ENCODE peak calls at places on chromosomes 12 and 14, in five cellular contexts. One of them, this sample, is unnamed. For H3K4me1, the result is how much of the 10 kb centered on the place peaks cover.

GRCh38 chr14:85233756-85234545 is 296.0 kb upstream of the FLRT2 start:
- DNase-seq in RWPE2: peak
- DNase-seq in uterus: no peak
- DNase-seq in tibial artery: no peak
- DNase-seq in upper lobe of right lung: no peak
- DNase-seq in this sample: no peak

GRCh38 chr12:122981036-122981471 is 573 bp downstream of the ARL6IP4 start:
- DNase-seq in tibial artery: no peak
- DNase-seq in RWPE2: peak
- DNase-seq in upper lobe of right lung: no peak
- DNase-seq in uterus: no peak
- DNase-seq in this sample: no peak

GRCh38 chr12:97575792-97576191 is 113.2 kb downstream of the RMST start:
- DNase-seq in tibial artery: no peak
- DNase-seq in uterus: no peak
- DNase-seq in upper lobe of right lung: no peak
- DNase-seq in RWPE2: no peak
- DNase-seq in this sample: no peak

GRCh38 chr14:72634910-72635647 is 258.8 kb downstream of the DPF3 start:
- DNase-seq in tibial artery: no peak
- DNase-seq in RWPE2: no peak
- DNase-seq in upper lobe of right lung: no peak
- DNase-seq in uterus: no peak
- DNase-seq in this sample: no peak

GRCh38 chr12:26863515-26863914 is 30.5 kb upstream of the ITPR2 start:
- DNase-seq in uterus: no peak
- DNase-seq in upper lobe of right lung: no peak
- DNase-seq in RWPE2: no peak
- DNase-seq in tibial artery: no peak
- DNase-seq in this sample: no peak

GRCh38 chr12:59927041-59927440 is 331.2 kb downstream of the SLC16A7 start:
- DNase-seq in RWPE2: no peak
- DNase-seq in tibial artery: no peak
- DNase-seq in uterus: no peak
- DNase-seq in upper lobe of right lung: no peak
- DNase-seq in this sample: no peak

GRCh38 chr14:43938588-43939281 is 568.3 kb downstream of the FSCB start:
- DNase-seq in RWPE2: peak
- DNase-seq in uterus: no peak
- DNase-seq in upper lobe of right lung: no peak
- DNase-seq in tibial artery: no peak
- DNase-seq in this sample: no peak

GRCh38 chr12:125794401-125794800 is 729.2 kb downstream of the AACS start:
- DNase-seq in uterus: no peak
- DNase-seq in upper lobe of right lung: no peak
- DNase-seq in tibial artery: no peak
- DNase-seq in RWPE2: no peak
- DNase-seq in this sample: no peak

GRCh38 chr14:75343914-75344313 is 65.3 kb downstream of the FOS start:
- DNase-seq in tibial artery: no peak
- DNase-seq in upper lobe of right lung: no peak
- DNase-seq in RWPE2: no peak
- DNase-seq in uterus: no peak
- DNase-seq in this sample: no peak

GRCh38 chr12:54662028-54662427 is 13.9 kb upstream of the DCD start:
- DNase-seq in upper lobe of right lung: no peak
- DNase-seq in RWPE2: no peak
- DNase-seq in uterus: no peak
- DNase-seq in tibial artery: no peak
- DNase-seq in this sample: no peak

GRCh38 chr12:54661048-54661447 is 12.9 kb upstream of the DCD start:
- DNase-seq in upper lobe of right lung: no peak
- DNase-seq in RWPE2: no peak
- DNase-seq in uterus: no peak
- DNase-seq in tibial artery: no peak
- DNase-seq in this sample: no peak

GRCh38 chr12:54666008-54666407 is 17.8 kb upstream of the DCD start:
- DNase-seq in upper lobe of right lung: no peak
- DNase-seq in RWPE2: no peak
- DNase-seq in uterus: no peak
- DNase-seq in tibial artery: no peak
- DNase-seq in this sample: no peak

GRCh38 chr12:54660320-54660962 is 12.3 kb upstream of the DCD start:
- DNase-seq in RWPE2: no peak
- DNase-seq in tibial artery: no peak
- DNase-seq in upper lobe of right lung: no peak
- DNase-seq in uterus: no peak
- DNase-seq in this sample: no peak

DNA sequence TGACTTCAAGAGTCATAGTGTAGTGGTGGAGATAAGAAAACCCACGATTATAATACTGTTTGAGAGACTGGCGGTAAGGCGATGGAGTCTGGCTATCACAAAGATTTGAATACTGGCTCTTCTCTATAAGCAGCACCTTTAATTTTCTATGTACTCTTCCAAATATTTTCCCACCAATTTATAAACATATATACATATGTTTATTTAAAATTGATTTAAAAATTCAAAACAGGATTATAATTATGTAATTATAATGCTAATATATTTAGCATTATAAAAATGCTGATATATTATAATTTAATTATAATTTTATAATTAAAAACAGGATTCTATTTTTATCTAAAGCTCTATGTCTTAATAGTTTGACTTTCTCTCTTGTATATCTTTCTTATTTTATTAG is 15.4 kb upstream of the DCD start:
- DNase-seq in upper lobe of right lung: no peak
- DNase-seq in RWPE2: no peak
- DNase-seq in uterus: no peak
- DNase-seq in tibial artery: no peak
- DNase-seq in this sample: no peak
- TF ChIP-seq CTCF in upper lobe of right lung: no peak
- TF ChIP-seq CTCF in RWPE2: no peak
- TF ChIP-seq CTCF in uterus: no peak
- TF ChIP-seq CTCF in tibial artery: no peak
- TF ChIP-seq CTCF in this sample: no peak

GRCh38 chr12:124543591-124544310 is 23.7 kb downstream of the NCOR2 start:
- DNase-seq in tibial artery: no peak
- DNase-seq in RWPE2: no peak
- DNase-seq in uterus: no peak
- DNase-seq in upper lobe of right lung: no peak
- DNase-seq in this sample: no peak

GRCh38 chr12:124544311-124544970 is 23.0 kb downstream of the NCOR2 start:
- DNase-seq in uterus: no peak
- DNase-seq in RWPE2: no peak
- DNase-seq in tibial artery: no peak
- DNase-seq in upper lobe of right lung: no peak
- DNase-seq in this sample: no peak

GRCh38 chr12:124544983-124545382 is 22.4 kb downstream of the NCOR2 start:
- DNase-seq in upper lobe of right lung: no peak
- DNase-seq in RWPE2: no peak
- DNase-seq in uterus: no peak
- DNase-seq in tibial artery: no peak
- DNase-seq in this sample: no peak

GRCh38 chr12:124542021-124542941 is 25.1 kb downstream of the NCOR2 start:
- DNase-seq in RWPE2: no peak
- DNase-seq in tibial artery: no peak
- DNase-seq in uterus: no peak
- DNase-seq in upper lobe of right lung: no peak
- DNase-seq in this sample: no peak

DNA sequence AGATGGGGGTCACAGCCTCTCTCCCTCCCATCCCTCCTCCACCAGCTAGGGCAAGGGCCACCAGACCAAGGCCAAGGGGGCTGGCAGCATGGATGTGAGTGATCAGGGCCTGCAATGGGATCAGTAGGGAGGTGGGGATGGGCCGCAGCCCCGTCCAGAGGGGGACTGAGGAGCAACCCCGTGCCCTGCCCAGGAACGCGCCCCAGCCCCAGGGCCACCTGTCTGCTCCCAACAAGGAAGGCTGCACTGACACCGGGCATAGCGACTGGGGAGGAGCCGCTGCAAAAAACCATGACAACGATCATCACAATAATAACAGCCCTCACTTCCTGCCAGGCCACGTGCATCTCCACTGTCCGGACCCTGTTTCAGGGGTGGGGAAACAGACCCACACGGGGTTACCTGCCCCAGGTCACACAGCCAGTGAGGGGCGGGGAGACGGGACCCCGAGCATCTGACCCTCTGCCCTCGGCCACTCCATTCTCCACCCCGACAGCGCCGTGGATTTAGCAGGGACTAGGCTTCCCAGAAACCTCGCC is 24.3 kb downstream of the NCOR2 start:
- DNase-seq in uterus: no peak
- DNase-seq in tibial artery: no peak
- DNase-seq in RWPE2: no peak
- DNase-seq in upper lobe of right lung: no peak
- DNase-seq in this sample: peak
- H3K4me1 ChIP-seq in uterus: under half
- H3K4me1 ChIP-seq in tibial artery: under half
- H3K4me1 ChIP-seq in RWPE2: under half
- H3K4me1 ChIP-seq in upper lobe of right lung: half or more
- H3K4me1 ChIP-seq in this sample: half or more

GRCh38 chr14:59020382-59020781 is 168.1 kb upstream of the DAAM1 start:
- DNase-seq in upper lobe of right lung: no peak
- DNase-seq in uterus: no peak
- DNase-seq in RWPE2: no peak
- DNase-seq in tibial artery: no peak
- DNase-seq in this sample: no peak
- TF ChIP-seq CTCF in upper lobe of right lung: peak
- TF ChIP-seq CTCF in uterus: no peak
- TF ChIP-seq CTCF in RWPE2: peak
- TF ChIP-seq CTCF in tibial artery: peak
- TF ChIP-seq CTCF in this sample: no peak

GRCh38 chr14:90996967-90997366 is 63.5 kb downstream of the RPS6KA5 start:
- DNase-seq in tibial artery: no peak
- DNase-seq in RWPE2: no peak
- DNase-seq in upper lobe of right lung: no peak
- DNase-seq in uterus: no peak
- DNase-seq in this sample: no peak
- H3K4me1 ChIP-seq in tibial artery: under half
- H3K4me1 ChIP-seq in RWPE2: under half
- H3K4me1 ChIP-seq in upper lobe of right lung: under half
- H3K4me1 ChIP-seq in uterus: under half
- H3K4me1 ChIP-seq in this sample: under half

DNA sequence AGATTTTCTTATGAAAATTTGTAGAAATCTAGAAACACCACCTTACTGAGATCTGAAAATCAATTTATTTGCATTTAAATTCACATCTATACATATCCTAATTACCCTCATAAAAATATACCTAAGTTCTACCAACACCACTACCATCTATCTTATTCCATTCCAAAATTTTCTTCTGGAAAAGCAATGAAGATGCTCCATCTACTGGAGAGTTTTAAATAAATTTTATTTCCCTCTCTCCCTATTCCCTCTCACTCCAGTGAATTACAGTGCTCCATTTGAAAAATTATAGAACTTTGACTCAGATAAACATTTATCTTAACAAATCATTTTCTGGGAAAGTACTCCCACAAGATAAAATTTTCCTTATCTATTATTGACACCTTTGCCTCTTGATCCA is 2.3 kb upstream of the C14orf39 start:
- DNase-seq in RWPE2: no peak
- DNase-seq in upper lobe of right lung: no peak
- DNase-seq in uterus: no peak
- DNase-seq in tibial artery: no peak
- DNase-seq in this sample: no peak
- TF ChIP-seq CTCF in RWPE2: peak
- TF ChIP-seq CTCF in upper lobe of right lung: no peak
- TF ChIP-seq CTCF in uterus: no peak
- TF ChIP-seq CTCF in tibial artery: no peak
- TF ChIP-seq CTCF in this sample: no peak

This sample was measured in mucosa of descending colon.